ENCODE peak calls at places on chromosome 3, in four cellular contexts. X is substantia nigra, Y is keratinocyte, E is heart right ventricle. Z is an unnamed sample.

GRCh38 chr3:148309390-148310035 is 388.2 kb upstream of the AGTR1 start:
- DNase-seq in X (no peak), Y (no peak), E (no peak), Z (no peak)

GRCh38 chr3:13102386-13103345 is 29.4 kb upstream of the IQSEC1 start:
- DNase-seq in Y (no peak), X (no peak), E (no peak), Z (no peak)

GRCh38 chr3:27278391-27279055 is 90.7 kb downstream of the NEK10 start:
- DNase-seq in X (no peak), Y (no peak), E (no peak), Z (no peak)

GRCh38 chr3:102722317-102722716 is 287.5 kb downstream of the ZPLD1 start:
- DNase-seq in Y (no peak), X (no peak), E (no peak), Z (no peak)

GRCh38 chr3:184688251-184688851 is 23.5 kb downstream of the MAGEF1 start:
- DNase-seq in E (no peak), Y (no peak), X (no peak), Z (no peak)

GRCh38 chr3:15629860-15630597 is 28.5 kb downstream of the BTD start:
- DNase-seq in E (no peak), X (no peak), Y (no peak), Z (peak; percentile 57)

GRCh38 chr3:37210230-37210629 is 35.8 kb upstream of the LRRFIP2 start:
- DNase-seq in Y (no peak), E (no peak), X (no peak), Z (no peak)

GRCh38 chr3:72287941-72288340 is 503.0 kb upstream of the PROK2 start:
- DNase-seq in X (no peak), Y (no peak), E (no peak), Z (no peak)

GRCh38 chr3:107206945-107207344 is 170.3 kb upstream of the CCDC54 start:
- DNase-seq in E (no peak), X (no peak), Y (no peak), Z (peak; percentile 8)

DNA sequence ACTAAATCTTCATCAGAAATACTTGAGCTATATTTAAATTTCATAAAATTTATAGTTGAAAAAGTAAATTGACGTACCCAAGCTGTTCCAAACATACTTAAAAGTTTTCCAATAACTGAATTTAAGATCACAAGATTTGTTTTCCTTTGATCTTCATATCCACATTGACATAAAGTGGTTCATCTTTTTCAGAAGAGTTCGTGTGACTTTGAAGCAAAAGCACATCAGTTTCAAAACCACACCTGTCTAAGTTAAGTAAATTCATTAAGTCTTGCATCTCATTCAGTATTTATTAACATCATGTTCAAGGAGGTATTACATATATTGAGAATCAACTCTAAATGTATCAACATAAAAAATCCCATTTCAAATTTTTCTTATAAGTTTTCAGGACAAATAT is 79.5 kb downstream of the BFSP2 start:
- DNase-seq in X (no peak), Y (no peak), E (no peak), Z (no peak)
- H3K27ac ChIP-seq in X (no peak overlapping the region), Y (peak overlapping the region; percentile 96), E (no peak overlapping the region), Z (no peak overlapping the region)

GRCh38 chr3:128807186-128807830 is 72.1 kb upstream of the ACAD9 start:
- DNase-seq in Y (no peak), E (no peak), X (no peak), Z (peak; percentile 87)

GRCh38 chr3:128808672-128809071 is 70.7 kb upstream of the ACAD9 start:
- DNase-seq in X (no peak), Y (no peak), E (no peak), Z (peak; percentile 53)

GRCh38 chr3:128805771-128806170 is 73.6 kb upstream of the ACAD9 start:
- DNase-seq in Y (no peak), E (no peak), X (no peak), Z (no peak)

GRCh38 chr3:128804817-128805166 is 74.6 kb upstream of the ACAD9 start:
- DNase-seq in E (no peak), Y (no peak), X (no peak), Z (peak; percentile 89)

DNA sequence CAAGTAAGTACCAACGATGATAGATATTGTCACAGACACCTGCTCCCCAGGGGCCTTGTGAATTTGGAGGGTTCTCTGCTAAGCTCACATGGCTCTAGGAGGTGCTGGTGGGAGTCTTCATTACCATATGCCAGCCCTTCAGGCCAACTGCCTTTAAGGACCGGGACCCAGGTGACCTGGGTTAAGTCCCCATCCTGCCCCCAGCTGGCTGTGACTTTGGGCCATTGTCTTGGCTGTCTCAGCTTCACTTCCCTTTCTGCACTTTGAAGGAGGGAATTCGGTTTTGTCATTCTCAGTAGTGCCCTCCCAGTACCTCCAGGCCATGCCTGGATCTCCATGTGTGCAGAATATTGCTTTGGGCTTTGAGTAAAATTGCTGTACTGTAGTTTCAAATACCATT is 72.8 kb upstream of the ACAD9 start:
- DNase-seq in E (no peak), X (no peak), Y (no peak), Z (no peak)
- H3K27ac ChIP-seq in E (no peak overlapping the region), X (no peak overlapping the region), Y (peak overlapping the region; percentile 74), Z (peak overlapping the region; percentile 79)

GRCh38 chr3:25442486-25442885 is 14.4 kb downstream of the RARB start:
- DNase-seq in Y (no peak), E (no peak), X (no peak), Z (no peak)

GRCh38 chr3:25433868-25434267 is 5.8 kb downstream of the RARB start:
- DNase-seq in E (peak; percentile 17), X (no peak), Y (no peak), Z (no peak)

GRCh38 chr3:25438791-25439555 is 10.9 kb downstream of the RARB start:
- DNase-seq in E (no peak), Y (no peak), X (no peak), Z (no peak)

GRCh38 chr3:25441234-25441856 is 13.3 kb downstream of the RARB start:
- DNase-seq in Y (no peak), E (no peak), X (no peak), Z (no peak)

DNA sequence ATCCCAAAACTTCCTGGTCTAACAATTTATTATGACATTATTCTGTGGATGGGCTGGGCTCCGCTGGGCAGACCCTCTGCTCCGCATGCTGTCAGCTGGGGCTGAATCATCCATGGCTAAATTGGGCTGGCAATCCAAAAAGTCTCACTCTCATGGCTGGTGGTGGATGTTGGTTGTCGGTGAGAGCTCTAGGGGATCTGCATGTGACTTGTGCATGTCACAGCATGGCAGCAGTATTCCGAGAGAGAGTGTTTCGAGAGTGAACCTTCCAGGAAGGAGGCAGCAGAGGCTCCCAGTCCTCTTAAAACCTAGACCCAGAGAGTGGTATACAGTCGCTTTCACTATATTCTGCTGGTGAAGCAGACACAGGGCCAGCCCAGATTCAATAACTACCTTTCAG is 9.9 kb downstream of the RARB start:
- DNase-seq in X (no peak), Y (no peak), E (no peak), Z (no peak)
- H3K27ac ChIP-seq in X (no peak overlapping the region), Y (no peak overlapping the region), E (no peak overlapping the region), Z (no peak overlapping the region)

GRCh38 chr3:53171827-53172505 is 11.0 kb downstream of the PRKCD start:
- DNase-seq in Y (no peak), E (no peak), X (no peak), Z (no peak)
- H3K27ac ChIP-seq in Y (no peak overlapping the region), E (no peak overlapping the region), X (peak overlapping the region; percentile 17), Z (no peak overlapping the region)